ENCODE peak calls at places on chromosomes 3 and 15, in five cellular contexts. One of them, this sample, is unnamed. For H3K9me3, the result is how much of the 10 kb centered on the place peaks cover.

GRCh38 chr15:72342385-72342784 is 22.4 kb upstream of the CELF6 start:
- DNase-seq in cardiac muscle cell: peak
- DNase-seq in ascending aorta: no peak
- DNase-seq in testis: peak
- DNase-seq in heart left ventricle: no peak
- DNase-seq in this sample: no peak

GRCh38 chr15:63234479-63234878 is 42.9 kb upstream of the APH1B start:
- DNase-seq in cardiac muscle cell: no peak
- DNase-seq in ascending aorta: peak
- DNase-seq in testis: peak
- DNase-seq in heart left ventricle: peak
- DNase-seq in this sample: peak

GRCh38 chr3:39067286-39067685 is 15.5 kb downstream of the WDR48 start:
- DNase-seq in cardiac muscle cell: no peak
- DNase-seq in ascending aorta: no peak
- DNase-seq in testis: no peak
- DNase-seq in heart left ventricle: no peak
- DNase-seq in this sample: no peak

GRCh38 chr3:149466192-149466591 is 8.3 kb upstream of the TM4SF4 start:
- DNase-seq in cardiac muscle cell: no peak
- DNase-seq in ascending aorta: no peak
- DNase-seq in testis: no peak
- DNase-seq in heart left ventricle: peak
- DNase-seq in this sample: no peak

GRCh38 chr15:41501191-41501917 is 7.7 kb downstream of the ITPKA start:
- DNase-seq in cardiac muscle cell: peak
- DNase-seq in ascending aorta: no peak
- DNase-seq in testis: peak
- DNase-seq in heart left ventricle: no peak
- DNase-seq in this sample: no peak

GRCh38 chr3:146131616-146132410 is 29.2 kb downstream of the PLOD2 start:
- DNase-seq in cardiac muscle cell: no peak
- DNase-seq in ascending aorta: no peak
- DNase-seq in testis: no peak
- DNase-seq in heart left ventricle: no peak
- DNase-seq in this sample: no peak

GRCh38 chr3:851098-851790 is 241.6 kb upstream of the CNTN6 start:
- DNase-seq in cardiac muscle cell: no peak
- DNase-seq in ascending aorta: no peak
- DNase-seq in testis: no peak
- DNase-seq in heart left ventricle: no peak
- DNase-seq in this sample: no peak

GRCh38 chr3:101381809-101382208 is 61.4 kb upstream of the IMPG2 start:
- DNase-seq in cardiac muscle cell: peak
- DNase-seq in ascending aorta: no peak
- DNase-seq in testis: no peak
- DNase-seq in heart left ventricle: no peak
- DNase-seq in this sample: no peak

GRCh38 chr15:92907880-92908279 is 7.8 kb downstream of the CHD2 start:
- DNase-seq in cardiac muscle cell: no peak
- DNase-seq in ascending aorta: no peak
- DNase-seq in testis: peak
- DNase-seq in heart left ventricle: peak
- DNase-seq in this sample: no peak

GRCh38 chr15:35431281-35431680 is 114.7 kb downstream of the DPH6 start:
- DNase-seq in cardiac muscle cell: no peak
- DNase-seq in ascending aorta: no peak
- DNase-seq in testis: no peak
- DNase-seq in heart left ventricle: no peak
- DNase-seq in this sample: no peak

GRCh38 chr3:169658311-169658931 is 5.1 kb downstream of the MECOM start:
- DNase-seq in cardiac muscle cell: peak
- DNase-seq in ascending aorta: no peak
- DNase-seq in testis: no peak
- DNase-seq in heart left ventricle: peak
- DNase-seq in this sample: peak

GRCh38 chr3:72739521-72740466 is 108.5 kb downstream of the SHQ1 start:
- DNase-seq in cardiac muscle cell: no peak
- DNase-seq in ascending aorta: no peak
- DNase-seq in testis: no peak
- DNase-seq in heart left ventricle: no peak
- DNase-seq in this sample: no peak

GRCh38 chr15:100733088-100733487 is 130.7 kb downstream of the ASB7 start:
- DNase-seq in cardiac muscle cell: no peak
- DNase-seq in ascending aorta: no peak
- DNase-seq in testis: no peak
- DNase-seq in heart left ventricle: no peak
- DNase-seq in this sample: no peak

GRCh38 chr3:31851278-31851677 is 129.8 kb downstream of the OSBPL10 start:
- DNase-seq in cardiac muscle cell: no peak
- DNase-seq in ascending aorta: no peak
- DNase-seq in testis: no peak
- DNase-seq in heart left ventricle: no peak
- DNase-seq in this sample: no peak

GRCh38 chr15:43370310-43370974 is 401 bp downstream of the ZSCAN29 start:
- DNase-seq in cardiac muscle cell: peak
- DNase-seq in ascending aorta: no peak
- DNase-seq in testis: peak
- DNase-seq in heart left ventricle: peak
- DNase-seq in this sample: no peak

GRCh38 chr3:181103605-181104004 is 114.1 kb upstream of the DNAJC19 start:
- DNase-seq in cardiac muscle cell: peak
- DNase-seq in ascending aorta: no peak
- DNase-seq in testis: peak
- DNase-seq in heart left ventricle: no peak
- DNase-seq in this sample: no peak

GRCh38 chr15:26773485-26773877 is 615 bp upstream of the GABRB3 start:
- DNase-seq in cardiac muscle cell: peak
- DNase-seq in ascending aorta: no peak
- DNase-seq in testis: no peak
- DNase-seq in heart left ventricle: no peak
- DNase-seq in this sample: no peak

GRCh38 chr15:41284425-41285177 is 47.8 kb downstream of the OIP5 start:
- DNase-seq in cardiac muscle cell: peak
- DNase-seq in ascending aorta: no peak
- DNase-seq in testis: peak
- DNase-seq in heart left ventricle: no peak
- DNase-seq in this sample: peak

GRCh38 chr15:33243869-33244268 is 49.4 kb upstream of the FMN1 start:
- DNase-seq in cardiac muscle cell: no peak
- DNase-seq in ascending aorta: no peak
- DNase-seq in testis: no peak
- DNase-seq in heart left ventricle: no peak
- DNase-seq in this sample: no peak

GRCh38 chr3:174862666-174863065 is 3.5 kb downstream of the NAALADL2 start:
- DNase-seq in cardiac muscle cell: peak
- DNase-seq in ascending aorta: no peak
- DNase-seq in testis: no peak
- DNase-seq in heart left ventricle: no peak
- DNase-seq in this sample: no peak

GRCh38 chr3:17218587-17218986 is 333.8 kb downstream of the PLCL2 start:
- DNase-seq in cardiac muscle cell: no peak
- DNase-seq in ascending aorta: no peak
- DNase-seq in testis: no peak
- DNase-seq in heart left ventricle: no peak
- DNase-seq in this sample: no peak

GRCh38 chr3:32818431-32819085 is 761 bp downstream of the TRIM71 start:
- DNase-seq in cardiac muscle cell: peak
- DNase-seq in ascending aorta: no peak
- DNase-seq in testis: peak
- DNase-seq in heart left ventricle: no peak
- DNase-seq in this sample: no peak

GRCh38 chr15:59622289-59622688 is 10.7 kb downstream of the GCNT3 start:
- DNase-seq in cardiac muscle cell: peak
- DNase-seq in ascending aorta: no peak
- DNase-seq in testis: peak
- DNase-seq in heart left ventricle: no peak
- DNase-seq in this sample: peak

GRCh38 chr3:129581623-129582022 is 24.9 kb downstream of the PLXND1 start:
- DNase-seq in cardiac muscle cell: no peak
- DNase-seq in ascending aorta: no peak
- DNase-seq in testis: no peak
- DNase-seq in heart left ventricle: no peak
- DNase-seq in this sample: no peak

GRCh38 chr15:84668221-84668982 is 10.4 kb upstream of the NMB start:
- DNase-seq in cardiac muscle cell: no peak
- DNase-seq in ascending aorta: no peak
- DNase-seq in testis: no peak
- DNase-seq in heart left ventricle: no peak
- DNase-seq in this sample: no peak

GRCh38 chr3:177934001-177934891 is 602.0 kb upstream of the KCNMB2 start:
- DNase-seq in cardiac muscle cell: peak
- DNase-seq in ascending aorta: no peak
- DNase-seq in testis: peak
- DNase-seq in heart left ventricle: peak
- DNase-seq in this sample: no peak

GRCh38 chr3:193593666-193594025 is 638 bp downstream of the OPA1 start:
- DNase-seq in cardiac muscle cell: peak
- DNase-seq in ascending aorta: no peak
- DNase-seq in testis: peak
- DNase-seq in heart left ventricle: no peak
- DNase-seq in this sample: no peak

GRCh38 chr15:59797756-59798604 is 108.9 kb upstream of the BNIP2 start:
- DNase-seq in cardiac muscle cell: no peak
- DNase-seq in ascending aorta: no peak
- DNase-seq in testis: no peak
- DNase-seq in heart left ventricle: no peak
- DNase-seq in this sample: no peak

GRCh38 chr3:43497405-43497804 is 124.4 kb downstream of the ANO10 start:
- DNase-seq in cardiac muscle cell: no peak
- DNase-seq in ascending aorta: no peak
- DNase-seq in testis: no peak
- DNase-seq in heart left ventricle: no peak
- DNase-seq in this sample: no peak

GRCh38 chr15:52093539-52094502 is 18.8 kb downstream of the BCL2L10 start:
- DNase-seq in cardiac muscle cell: no peak
- DNase-seq in ascending aorta: no peak
- DNase-seq in testis: no peak
- DNase-seq in heart left ventricle: no peak
- DNase-seq in this sample: no peak

GRCh38 chr15:77409259-77410156 is 10.4 kb downstream of the PEAK1 start:
- DNase-seq in cardiac muscle cell: no peak
- DNase-seq in ascending aorta: no peak
- DNase-seq in testis: no peak
- DNase-seq in heart left ventricle: no peak
- DNase-seq in this sample: no peak

GRCh38 chr15:60647246-60647645 is 168.3 kb upstream of the ICE2 start:
- DNase-seq in cardiac muscle cell: no peak
- DNase-seq in ascending aorta: no peak
- DNase-seq in testis: peak
- DNase-seq in heart left ventricle: no peak
- DNase-seq in this sample: no peak

DNA sequence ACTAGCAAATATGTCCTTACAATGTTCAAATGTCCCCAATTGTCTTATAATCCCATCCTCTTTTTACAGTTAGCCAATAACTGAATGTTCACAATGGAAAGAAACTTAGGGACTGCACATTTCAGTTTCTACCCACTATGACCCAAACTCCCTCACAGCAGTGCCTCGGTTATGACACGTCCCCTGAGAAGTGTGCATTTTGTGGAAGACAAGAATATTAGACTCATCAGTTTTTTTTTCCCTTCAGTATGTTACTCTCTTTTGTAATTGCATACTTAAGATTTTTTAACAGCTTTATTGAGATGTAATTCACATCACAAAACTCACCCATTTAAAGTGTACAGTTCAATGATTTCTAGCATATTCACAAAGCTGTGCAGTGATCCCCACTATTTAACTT is 64.8 kb downstream of the IGF2BP2 start:
- DNase-seq in cardiac muscle cell: no peak
- DNase-seq in ascending aorta: no peak
- DNase-seq in testis: no peak
- DNase-seq in heart left ventricle: no peak
- DNase-seq in this sample: no peak
- H3K27ac ChIP-seq in cardiac muscle cell: no peak
- H3K27ac ChIP-seq in ascending aorta: no peak
- H3K27ac ChIP-seq in testis: no peak
- H3K27ac ChIP-seq in heart left ventricle: no peak
- H3K27ac ChIP-seq in this sample: no peak

GRCh38 chr3:71243230-71243629 is 340.3 kb downstream of the FOXP1 start:
- DNase-seq in cardiac muscle cell: no peak
- DNase-seq in ascending aorta: no peak
- DNase-seq in testis: no peak
- DNase-seq in heart left ventricle: no peak
- DNase-seq in this sample: no peak
- H3K4me3 ChIP-seq in cardiac muscle cell: peak
- H3K4me3 ChIP-seq in ascending aorta: peak
- H3K4me3 ChIP-seq in testis: no peak
- H3K4me3 ChIP-seq in heart left ventricle: peak
- H3K4me3 ChIP-seq in this sample: no peak

DNA sequence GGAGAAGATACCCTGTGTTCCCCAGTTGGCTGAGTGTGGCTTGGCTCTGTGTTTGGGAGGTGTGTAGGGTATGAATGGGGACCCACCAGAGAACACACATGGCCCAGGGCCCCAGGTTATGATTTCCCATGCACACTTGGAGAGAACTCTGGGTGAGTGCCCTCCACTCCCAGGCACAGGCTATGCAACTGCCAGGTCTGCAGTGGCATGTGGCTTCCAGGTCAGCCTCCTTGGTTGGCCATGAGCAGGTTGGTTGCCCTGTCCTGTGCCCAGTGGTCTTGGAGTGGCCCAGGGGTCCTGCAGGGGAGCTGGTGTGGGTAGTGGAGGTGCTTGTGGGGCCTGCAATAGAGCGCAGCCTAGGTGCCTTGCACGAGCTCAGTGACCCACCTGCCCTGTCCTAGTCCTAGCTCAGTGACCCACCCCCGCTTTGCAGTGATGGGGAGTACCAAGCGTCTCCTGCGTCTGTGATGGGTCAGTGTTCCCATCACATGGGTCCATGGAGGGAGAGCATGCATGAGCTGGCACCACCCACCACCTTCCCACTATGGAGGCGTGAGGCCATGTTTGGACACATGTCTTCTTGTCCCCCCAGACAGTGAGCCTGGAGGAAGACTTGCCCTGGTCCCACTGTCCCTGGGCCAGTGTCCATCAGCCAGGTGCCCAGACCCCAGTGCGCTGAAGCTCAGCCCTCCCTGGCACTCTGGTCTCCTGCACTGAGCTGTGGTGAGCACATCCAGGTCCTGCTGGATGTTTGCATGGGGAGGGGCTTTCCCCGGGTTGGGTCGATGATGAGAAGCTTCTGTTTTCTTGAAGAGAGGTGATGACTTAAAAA is 217.3 kb downstream of the SNRPN start:
- DNase-seq in cardiac muscle cell: no peak
- DNase-seq in ascending aorta: peak
- DNase-seq in testis: no peak
- DNase-seq in heart left ventricle: peak
- DNase-seq in this sample: peak
- H3K9me3 ChIP-seq in cardiac muscle cell: under half
- H3K9me3 ChIP-seq in ascending aorta: under half
- H3K9me3 ChIP-seq in testis: under half
- H3K9me3 ChIP-seq in heart left ventricle: half or more
- H3K9me3 ChIP-seq in this sample: under half

GRCh38 chr3:196194542-196194915 is 16.7 kb downstream of the ZDHHC19 start:
- DNase-seq in cardiac muscle cell: no peak
- DNase-seq in ascending aorta: no peak
- DNase-seq in testis: no peak
- DNase-seq in heart left ventricle: no peak
- DNase-seq in this sample: no peak
- H3K27ac ChIP-seq in cardiac muscle cell: no peak
- H3K27ac ChIP-seq in ascending aorta: no peak
- H3K27ac ChIP-seq in testis: peak
- H3K27ac ChIP-seq in heart left ventricle: peak
- H3K27ac ChIP-seq in this sample: no peak